ENCODE peak calls at places on chromosomes 1 and 21, in seven cellular contexts. G is naive thymus-derived CD8-positive, alpha-beta T cell; N is central memory CD4-positive, alpha-beta T cell; L is activated naive CD8-positive, alpha-beta T cell treated with anti-CD3 and anti-CD28 coated beads for 36 hours; X is left ventricle myocardium superior; P is Calu3; O is iPS DF 19.7. Y is an unnamed sample.

GRCh38 chr1:184753608-184754478 is 815 bp downstream of the EDEM3 start:
- DNase-seq in G (no peak), N (no peak), L (peak), X (peak), P (peak), O (no peak), Y (peak)

GRCh38 chr1:219492676-219493075 is 120.2 kb downstream of the ZC3H11B start:
- DNase-seq in G (no peak), N (no peak), L (no peak), X (no peak), P (no peak), O (no peak), Y (no peak)

GRCh38 chr1:116997666-116998065 is 3.9 kb upstream of the CD101 start:
- DNase-seq in G (no peak), N (no peak), L (no peak), X (no peak), P (no peak), O (no peak), Y (no peak)

GRCh38 chr1:2857521-2857920 is 56.0 kb upstream of the TTC34 start:
- DNase-seq in G (no peak), N (no peak), L (no peak), X (peak), P (no peak), O (no peak), Y (peak)

GRCh38 chr1:184624051-184624450 is 130.6 kb downstream of the EDEM3 start:
- DNase-seq in G (no peak), N (no peak), L (no peak), X (no peak), P (no peak), O (no peak), Y (no peak)

GRCh38 chr1:63633281-63633680 is 40.1 kb downstream of the PGM1 start:
- DNase-seq in G (no peak), N (no peak), L (no peak), X (no peak), P (no peak), O (no peak), Y (no peak)

GRCh38 chr1:150410582-150411101 is 46.7 kb downstream of the RPRD2 start:
- DNase-seq in G (no peak), N (no peak), L (no peak), X (no peak), P (peak), O (no peak), Y (no peak)

GRCh38 chr1:41658444-41659158 is 174.1 kb upstream of the EDN2 start:
- DNase-seq in G (no peak), N (no peak), L (no peak), X (no peak), P (no peak), O (no peak), Y (no peak)

GRCh38 chr1:168092566-168093355 is 44.0 kb downstream of the GPR161 start:
- DNase-seq in G (no peak), N (no peak), L (no peak), X (no peak), P (peak), O (peak), Y (no peak)

GRCh38 chr1:114700026-114700600 is 4.8 kb upstream of the AMPD1 start:
- DNase-seq in G (no peak), N (no peak), L (no peak), X (no peak), P (no peak), O (no peak), Y (no peak)

GRCh38 chr1:200041337-200042118 is 14.0 kb downstream of the NR5A2 start:
- DNase-seq in G (no peak), N (no peak), L (no peak), X (no peak), P (no peak), O (no peak), Y (no peak)

GRCh38 chr1:92907949-92908684 is 53.1 kb downstream of the DIPK1A start:
- DNase-seq in G (no peak), N (no peak), L (no peak), X (no peak), P (no peak), O (no peak), Y (no peak)

GRCh38 chr1:38815903-38816627 is 43.5 kb downstream of the RRAGC start:
- DNase-seq in G (no peak), N (no peak), L (peak), X (no peak), P (no peak), O (no peak), Y (no peak)

GRCh38 chr1:20978413-20978812 is 191.3 kb upstream of the HP1BP3 start:
- DNase-seq in G (no peak), N (no peak), L (no peak), X (no peak), P (no peak), O (no peak), Y (no peak)

GRCh38 chr21:42636535-42636914 is 16.9 kb upstream of the PDE9A start:
- DNase-seq in G (no peak), N (no peak), L (no peak), X (no peak), P (no peak), O (no peak), Y (no peak)

Y was measured in heart left ventricle.